ENCODE peak calls at places on chromosomes 1 and 21, in four cellular contexts. F is mesendoderm, U is H9, R is H1. P is an unnamed sample.

GRCh38 chr1:85109475-85109874 is 61.2 kb upstream of the MCOLN3 start:
- DNase-seq in F (peak), U (peak), R (no peak), P (peak)

GRCh38 chr1:173150795-173151194 is 56.3 kb downstream of the TNFSF4 start:
- DNase-seq in F (no peak), U (no peak), R (no peak), P (no peak)

GRCh38 chr21:34545079-34545884 is 33.3 kb upstream of the KCNE1 start:
- DNase-seq in F (peak), U (no peak), R (no peak), P (peak)

GRCh38 chr1:14390816-14391215 is 207.7 kb upstream of the KAZN start:
- DNase-seq in F (no peak), U (no peak), R (no peak), P (no peak)

GRCh38 chr1:116211294-116211693 is 100.1 kb downstream of the MAB21L3 start:
- DNase-seq in F (no peak), U (no peak), R (no peak), P (no peak)

GRCh38 chr21:34968414-34969333 is 80.4 kb downstream of the RUNX1 start:
- DNase-seq in F (no peak), U (no peak), R (no peak), P (no peak)

GRCh38 chr21:17925900-17926299 is 106.7 kb upstream of the C21orf91 start:
- DNase-seq in F (peak), U (no peak), R (no peak), P (peak)

GRCh38 chr1:207644852-207645631 is at the start of gene CR1L:
- DNase-seq in F (no peak), U (peak), R (no peak), P (peak)

GRCh38 chr1:2233997-2234761 is 6.1 kb downstream of the SKI start:
- DNase-seq in F (no peak), U (peak), R (peak), P (peak)

GRCh38 chr1:54069792-54070548 is 16.6 kb downstream of the TCEANC2 start:
- DNase-seq in F (peak), U (no peak), R (no peak), P (peak)

GRCh38 chr21:34722684-34723300 is 54.0 kb downstream of the CLIC6 start:
- DNase-seq in F (peak), U (peak), R (peak), P (no peak)

GRCh38 chr1:67242016-67242415 is 65.7 kb upstream of the IL12RB2 start:
- DNase-seq in F (no peak), U (no peak), R (no peak), P (no peak)
- H3K56ac ChIP-seq in F (no peak), U (no peak), R (no peak), P (no peak)

DNA sequence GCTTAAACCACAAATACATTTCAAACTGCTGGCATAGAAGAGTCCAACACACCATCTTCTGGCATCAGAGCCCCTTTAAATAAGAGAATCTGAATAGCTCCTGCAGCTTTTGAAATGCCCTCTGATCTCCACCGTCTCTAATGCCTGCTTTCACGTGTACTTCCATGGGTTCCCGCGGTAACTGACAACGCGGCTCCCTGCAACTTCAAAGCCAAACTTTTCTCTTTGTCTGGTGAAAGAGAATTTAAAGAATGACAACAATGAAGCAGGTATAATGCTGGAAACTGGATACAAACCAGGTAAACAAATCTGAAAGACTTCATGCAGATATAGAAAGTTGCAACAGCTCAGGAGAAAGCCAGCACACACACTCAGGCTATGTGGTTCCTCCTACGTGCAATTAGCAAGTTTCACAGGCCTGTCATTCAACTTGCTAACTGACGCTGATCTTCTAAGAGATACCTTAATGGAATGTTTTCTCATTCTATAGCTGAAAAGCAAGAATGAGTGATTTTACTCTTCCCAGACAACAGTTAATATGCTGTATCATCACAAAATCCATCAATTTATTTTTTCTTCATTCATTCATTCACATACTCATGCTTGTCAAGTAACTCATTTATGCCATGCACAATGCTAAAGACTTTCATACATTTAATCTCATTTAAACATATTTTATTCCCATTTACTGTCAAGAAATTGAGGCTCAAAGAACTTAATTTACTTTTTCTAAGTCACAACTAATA is 202.8 kb upstream of the SNX7 start:
- DNase-seq in F (peak), U (peak), R (no peak), P (no peak)
- H3K56ac ChIP-seq in F (no peak), U (no peak), R (no peak), P (no peak)

GRCh38 chr1:177945943-177946650 is 23.8 kb downstream of the SEC16B start:
- DNase-seq in F (peak), U (peak), R (peak), P (peak)
- H3K56ac ChIP-seq in F (no peak), U (no peak), R (no peak), P (no peak)

GRCh38 chr1:82614090-82614489 is 813.4 kb downstream of the ADGRL2 start:
- DNase-seq in F (no peak), U (no peak), R (no peak), P (no peak)
- H3K56ac ChIP-seq in F (no peak), U (no peak), R (no peak), P (no peak)

GRCh38 chr1:203211812-203212211 is 17.7 kb downstream of the CHIT1 start:
- DNase-seq in F (no peak), U (no peak), R (no peak), P (no peak)

GRCh38 chr1:203210988-203211387 is 18.5 kb downstream of the CHIT1 start:
- DNase-seq in F (no peak), U (no peak), R (no peak), P (no peak)

GRCh38 chr1:203215573-203215972 is 13.9 kb downstream of the CHIT1 start:
- DNase-seq in F (no peak), U (no peak), R (no peak), P (no peak)

GRCh38 chr1:203214889-203215288 is 14.6 kb downstream of the CHIT1 start:
- DNase-seq in F (no peak), U (no peak), R (no peak), P (no peak)

GRCh38 chr1:203213126-203213525 is 16.3 kb downstream of the CHIT1 start:
- DNase-seq in F (no peak), U (no peak), R (no peak), P (no peak)
- H3K56ac ChIP-seq in F (no peak), U (no peak), R (no peak), P (no peak)

DNA sequence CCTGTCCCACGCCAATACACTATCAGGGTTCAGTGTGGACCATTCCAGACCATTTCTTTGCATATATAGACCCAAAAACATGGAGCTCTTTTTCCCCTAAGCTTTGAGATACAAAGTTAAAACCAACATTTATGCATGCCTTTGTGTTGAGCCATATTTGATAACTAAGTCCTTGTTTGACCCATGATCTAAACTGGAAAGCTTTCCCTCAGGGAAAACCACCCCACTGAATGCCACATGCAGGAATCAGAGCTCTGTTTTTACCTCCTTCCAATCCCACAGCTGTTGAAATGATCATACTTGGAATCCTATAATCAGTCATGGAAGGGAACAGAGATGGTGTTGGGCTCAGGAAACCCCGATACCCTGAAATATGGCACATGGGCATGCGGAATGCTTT is 14.8 kb upstream of the SLC45A1 start:
- DNase-seq in F (no peak), U (no peak), R (no peak), P (peak)
- H3K56ac ChIP-seq in F (no peak), U (no peak), R (no peak), P (no peak)

GRCh38 chr21:43892984-43893535 is 28.0 kb downstream of the AGPAT3 start:
- DNase-seq in F (no peak), U (no peak), R (no peak), P (no peak)
- H3K56ac ChIP-seq in F (no peak), U (no peak), R (no peak), P (no peak)

P was measured in IMR-90.